ENCODE peak calls at places on chromosomes 4 and X, in six cellular contexts. G is IMR-90, J is K562, L is A549, P is HepG2, Q is GM12878. Y is an unnamed sample.

GRCh38 chr4:118337954-118338353 is 14.8 kb downstream of the PRSS12 start:
- DNase-seq in G (peak), J (no peak), L (no peak), P (no peak), Q (no peak), Y (no peak)

GRCh38 chr4:146640459-146641061 is 1.9 kb downstream of the POU4F2 start:
- DNase-seq in G (no peak), J (no peak), L (no peak), P (no peak), Q (no peak), Y (no peak)

GRCh38 chr4:107600456-107600855 is 119.6 kb downstream of the PAPSS1 start:
- DNase-seq in G (peak), J (no peak), L (no peak), P (no peak), Q (no peak), Y (no peak)

GRCh38 chr4:4685810-4686209 is 144.0 kb upstream of the STX18 start:
- DNase-seq in G (no peak), J (no peak), L (no peak), P (no peak), Q (no peak), Y (no peak)

GRCh38 chr4:137116144-137116543 is 416.1 kb downstream of the PCDH18 start:
- DNase-seq in G (peak), J (no peak), L (no peak), P (no peak), Q (no peak), Y (no peak)

GRCh38 chr4:336099-336892 is 1.3 kb upstream of the ZNF141 start:
- DNase-seq in G (no peak), J (no peak), L (no peak), P (no peak), Q (no peak), Y (no peak)

GRCh38 chr4:86595426-86595805 is 1.3 kb downstream of the PTPN13 start:
- DNase-seq in G (peak), J (no peak), L (no peak), P (no peak), Q (no peak), Y (peak)

GRCh38 chr4:7622371-7622770 is 187.6 kb upstream of the PSAPL1 start:
- DNase-seq in G (no peak), J (no peak), L (no peak), P (no peak), Q (no peak), Y (no peak)

GRCh38 chr4:151276787-151277557 is at the start of gene PRSS48:
- DNase-seq in G (peak), J (peak), L (peak), P (peak), Q (no peak), Y (peak)

GRCh38 chr4:44446801-44447562 is 1.6 kb downstream of the KCTD8 start:
- DNase-seq in G (no peak), J (no peak), L (no peak), P (no peak), Q (no peak), Y (peak)

GRCh38 chr4:39616651-39617050 is 22.0 kb downstream of the SMIM14 start:
- DNase-seq in G (no peak), J (no peak), L (no peak), P (no peak), Q (no peak), Y (no peak)

GRCh38 chrX:2374086-2374485 is 126.7 kb downstream of the DHRSX start:
- DNase-seq in G (peak), J (no peak), L (no peak), P (no peak), Q (no peak), Y (no peak)

GRCh38 chr4:152045781-152046571 is 285.2 kb upstream of the GATB start:
- DNase-seq in G (no peak), J (peak), L (peak), P (peak), Q (no peak), Y (peak)

GRCh38 chrX:116277391-116277790 is 106.8 kb downstream of the AGTR2 start:
- DNase-seq in G (no peak), J (no peak), L (no peak), P (no peak), Q (no peak), Y (no peak)

GRCh38 chrX:33339219-33339618 is 127.9 kb upstream of the DMD start:
- DNase-seq in G (peak), J (no peak), L (no peak), P (no peak), Q (no peak), Y (no peak)

GRCh38 chr4:3756343-3757059 is 9.7 kb upstream of the ADRA2C start:
- DNase-seq in G (no peak), J (peak), L (no peak), P (no peak), Q (no peak), Y (peak)

GRCh38 chr4:42339935-42340406 is 57.3 kb upstream of the SHISA3 start:
- DNase-seq in G (peak), J (no peak), L (no peak), P (no peak), Q (no peak), Y (no peak)

GRCh38 chr4:15042529-15043167 is 40.4 kb downstream of the CPEB2 start:
- DNase-seq in G (no peak), J (no peak), L (no peak), P (no peak), Q (no peak), Y (no peak)

GRCh38 chr4:5084911-5085475 is 33.7 kb downstream of the STK32B start:
- DNase-seq in G (peak), J (no peak), L (no peak), P (no peak), Q (no peak), Y (no peak)

GRCh38 chrX:2820131-2820771 is 8.5 kb upstream of the GYG2 start:
- DNase-seq in G (no peak), J (no peak), L (no peak), P (no peak), Q (no peak), Y (no peak)

DNA sequence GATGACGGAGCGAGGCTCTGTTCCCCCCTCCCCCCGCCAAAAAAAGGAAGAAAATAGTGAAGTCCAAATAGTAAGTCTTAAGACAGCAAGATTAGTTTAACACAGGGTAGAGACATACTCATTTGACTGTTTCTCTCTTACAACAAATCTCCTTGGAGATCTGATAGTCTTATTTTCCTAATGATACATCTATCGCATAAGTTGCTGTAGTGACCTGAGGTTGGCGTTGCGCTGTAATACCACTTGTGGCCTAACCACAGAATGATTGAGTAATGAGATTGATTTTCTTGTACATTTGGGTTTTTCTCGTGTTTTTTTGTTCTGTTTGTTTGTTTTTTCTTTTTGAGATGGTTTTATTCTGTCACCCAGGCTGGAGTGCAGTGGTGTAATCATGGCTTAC is 27.2 kb downstream of the OCIAD1 start:
- DNase-seq in G (no peak), J (no peak), L (no peak), P (no peak), Q (no peak), Y (no peak)
- TF ChIP-seq BHLHE40 in G (no peak), J (no peak), L (no peak), P (no peak), Q (no peak), Y (no peak)

GRCh38 chr4:145505945-145506344 is 24.3 kb downstream of the SMAD1 start:
- DNase-seq in G (no peak), J (no peak), L (no peak), P (no peak), Q (no peak), Y (no peak)
- TF ChIP-seq BHLHE40 in G (no peak), J (no peak), L (no peak), P (no peak), Q (no peak), Y (no peak)

GRCh38 chr4:130183096-130183495 is 1087.1 kb downstream of the C4orf33 start:
- DNase-seq in G (no peak), J (no peak), L (no peak), P (no peak), Q (no peak), Y (no peak)
- TF ChIP-seq BHLHE40 in G (no peak), J (no peak), L (no peak), P (no peak), Q (no peak), Y (no peak)

GRCh38 chr4:158875026-158875425 is 106.2 kb downstream of the FNIP2 start:
- DNase-seq in G (no peak), J (no peak), L (no peak), P (no peak), Q (no peak), Y (no peak)

GRCh38 chr4:158875455-158875854 is 106.6 kb downstream of the FNIP2 start:
- DNase-seq in G (no peak), J (no peak), L (no peak), P (no peak), Q (no peak), Y (no peak)

GRCh38 chr4:158871050-158871724 is 102.4 kb downstream of the FNIP2 start:
- DNase-seq in G (no peak), J (no peak), L (no peak), P (no peak), Q (no peak), Y (no peak)

GRCh38 chr4:158877069-158877468 is 108.2 kb downstream of the FNIP2 start:
- DNase-seq in G (no peak), J (no peak), L (no peak), P (no peak), Q (no peak), Y (no peak)

GRCh38 chr4:158873795-158874359 is 105.1 kb downstream of the FNIP2 start:
- DNase-seq in G (peak), J (no peak), L (peak), P (peak), Q (no peak), Y (no peak)
- TF ChIP-seq BHLHE40 in G (peak), J (no peak), L (no peak), P (no peak), Q (no peak), Y (no peak)

Y was measured in HEK293T.